ENCODE peak calls at places on chromosomes 12 and 14, in five cellular contexts. K, J, M, T and N are unnamed samples.

GRCh38 chr12:106226884-106227640 is 20.8 kb downstream of the CKAP4 start:
- DNase-seq in T (peak), K (no peak), J (no peak), M (peak), N (no peak)

GRCh38 chr14:28754209-28754985 is 12.2 kb upstream of the FOXG1 start:
- DNase-seq in K (no peak), T (peak), J (no peak), M (no peak), N (no peak)

GRCh38 chr12:30067156-30067555 is 283.4 kb upstream of the TMTC1 start:
- DNase-seq in J (no peak), M (no peak), K (no peak), T (no peak), N (no peak)

GRCh38 chr14:37598085-37598972 is 2.9 kb downstream of the TTC6 start:
- DNase-seq in J (no peak), M (no peak), T (no peak), K (no peak), N (peak)

GRCh38 chr14:60487211-60487610 is 1.3 kb upstream of the C14orf39 start:
- DNase-seq in K (no peak), J (no peak), T (no peak), M (no peak), N (no peak)

GRCh38 chr14:101049942-101050341 is 146.4 kb upstream of the RTL1 start:
- DNase-seq in T (no peak), J (no peak), M (no peak), K (no peak), N (no peak)

GRCh38 chr12:127400231-127400630 is 866.7 kb upstream of the TMEM132C start:
- DNase-seq in M (no peak), T (no peak), J (no peak), K (no peak), N (no peak)

GRCh38 chr12:108511633-108512540 is 3.2 kb upstream of the FICD start:
- DNase-seq in K (peak), J (peak), M (peak), T (peak), N (no peak)

GRCh38 chr14:50230601-50231474 is 540 bp downstream of the SOS2 start:
- DNase-seq in J (peak), K (peak), T (peak), M (peak), N (peak)

GRCh38 chr14:53432378-53432802 is 279.3 kb upstream of the DDHD1 start:
- DNase-seq in K (peak), T (peak), J (no peak), M (no peak), N (peak)

GRCh38 chr14:99213603-99214002 is 58.4 kb downstream of the BCL11B start:
- DNase-seq in J (no peak), M (no peak), T (no peak), K (no peak), N (no peak)

GRCh38 chr12:58731096-58731495 is 189.2 kb downstream of the LRIG3 start:
- DNase-seq in M (no peak), J (no peak), K (no peak), T (no peak), N (no peak)

GRCh38 chr12:30782316-30783173 is 27.8 kb upstream of the CAPRIN2 start:
- DNase-seq in T (no peak), J (peak), M (no peak), K (no peak), N (no peak)

GRCh38 chr14:75885829-75886228 is 96.0 kb downstream of the TGFB3 start:
- DNase-seq in M (no peak), T (no peak), J (no peak), K (no peak), N (no peak)

GRCh38 chr14:53411110-53411509 is 258.0 kb upstream of the DDHD1 start:
- DNase-seq in T (no peak), K (no peak), J (no peak), M (no peak), N (peak)

GRCh38 chr12:50400104-50400637 is 514 bp upstream of the LARP4 start:
- DNase-seq in K (no peak), T (no peak), J (no peak), M (no peak), N (no peak)

GRCh38 chr14:45526715-45527549 is 273.9 kb upstream of the MIS18BP1 start:
- DNase-seq in T (peak), K (peak), J (no peak), M (no peak), N (no peak)

GRCh38 chr14:87306770-87307169 is 686.2 kb downstream of the GALC start:
- DNase-seq in M (no peak), K (no peak), T (no peak), J (no peak), N (no peak)

GRCh38 chr12:3757261-3757660 is 4.4 kb upstream of the CRACR2A start:
- DNase-seq in J (no peak), K (no peak), T (peak), M (no peak), N (no peak)

GRCh38 chr12:55250944-55251343 is 6.5 kb downstream of the OR6C74 start:
- DNase-seq in T (no peak), M (no peak), J (no peak), K (no peak), N (no peak)

GRCh38 chr12:101767537-101767936 is 28.3 kb upstream of the SYCP3 start:
- DNase-seq in M (no peak), T (no peak), J (no peak), K (no peak), N (no peak)

GRCh38 chr12:6444704-6445688 is at the start of gene CD27:
- DNase-seq in M (peak), J (no peak), K (no peak), T (no peak), N (no peak)

GRCh38 chr14:96852823-96853422 is 55.7 kb downstream of the VRK1 start:
- DNase-seq in M (no peak), J (no peak), T (peak), K (no peak), N (no peak)

GRCh38 chr12:62263956-62264355 is 3.8 kb downstream of the USP15 start:
- DNase-seq in J (no peak), K (no peak), M (no peak), T (no peak), N (peak)

GRCh38 chr12:83434600-83434999 is 747.9 kb downstream of the TMTC2 start:
- DNase-seq in M (no peak), K (no peak), T (no peak), J (no peak), N (no peak)

GRCh38 chr12:113277511-113277910 is 56.2 kb downstream of the TPCN1 start:
- DNase-seq in T (no peak), K (no peak), M (no peak), J (no peak), N (no peak)

GRCh38 chr12:24562761-24563392 is 386.0 kb downstream of the BCAT1 start:
- DNase-seq in M (no peak), J (peak), T (peak), K (no peak), N (peak)

GRCh38 chr14:95185452-95186392 is 28.4 kb upstream of the DICER1 start:
- DNase-seq in K (no peak), M (no peak), J (peak), T (peak), N (no peak)

GRCh38 chr12:54217774-54218221 is 29.0 kb upstream of the SMUG1 start:
- DNase-seq in K (no peak), T (peak), J (peak), M (no peak), N (no peak)

GRCh38 chr14:69827560-69827959 is 30.5 kb upstream of the SLC10A1 start:
- DNase-seq in K (no peak), M (no peak), T (no peak), J (no peak), N (no peak)

GRCh38 chr12:125164541-125164940 is 99.3 kb downstream of the AACS start:
- DNase-seq in J (no peak), K (no peak), T (no peak), M (no peak), N (no peak)

GRCh38 chr12:68903511-68903910 is 29.5 kb downstream of the CPM start:
- DNase-seq in K (no peak), M (no peak), J (no peak), T (no peak), N (no peak)

GRCh38 chr14:100156776-100157175 is 2.7 kb downstream of the DEGS2 start:
- DNase-seq in T (no peak), K (no peak), J (peak), M (no peak), N (no peak)

GRCh38 chr12:15591811-15592210 is 197.4 kb downstream of the EPS8 start:
- DNase-seq in J (no peak), K (no peak), T (no peak), M (no peak), N (no peak)